ENCODE peak calls at places on chromosomes 11 and 22, in four cellular contexts. E is HEK293T, U is K562, X is HepG2. N is an unnamed sample.

GRCh38 chr11:86596861-86597632 is 75.4 kb downstream of the ME3 start:
- DNase-seq in U (no peak), E (no peak), X (no peak), N (no peak)

GRCh38 chr22:39503590-39503989 is 1.5 kb downstream of the MIEF1 start:
- DNase-seq in E (no peak), X (no peak), U (no peak), N (no peak)

GRCh38 chr11:74583024-74583624 is 9.3 kb upstream of the POLD3 start:
- DNase-seq in E (no peak), U (no peak), X (no peak), N (no peak)

GRCh38 chr22:45180280-45180679 is 16.6 kb downstream of the NUP50 start:
- DNase-seq in E (no peak), U (no peak), X (no peak), N (no peak)

GRCh38 chr22:19175602-19176174 is 2.8 kb downstream of the SLC25A1 start:
- DNase-seq in E (no peak), X (no peak), U (no peak), N (no peak)

GRCh38 chr22:39242809-39243442 is 1.9 kb downstream of the PDGFB start:
- DNase-seq in U (peak), E (no peak), X (peak), N (peak)

GRCh38 chr22:24189249-24190158 is 8.2 kb downstream of the SUSD2 start:
- DNase-seq in X (peak), U (peak), E (peak), N (peak)

GRCh38 chr22:40323681-40324083 is 22.6 kb upstream of the ADSL start:
- DNase-seq in E (no peak), X (no peak), U (no peak), N (no peak)

GRCh38 chr22:21802056-21802455 is 65.4 kb downstream of the MAPK1 start:
- DNase-seq in U (peak), E (no peak), X (no peak), N (no peak)

GRCh38 chr11:3152471-3153110 is 12.5 kb downstream of the OSBPL5 start:
- DNase-seq in E (no peak), X (no peak), U (no peak), N (no peak)

GRCh38 chr11:10307022-10307410 is 2.1 kb downstream of the ADM start:
- DNase-seq in U (no peak), X (peak), E (no peak), N (no peak)

GRCh38 chr11:84795698-84796097 is 831.4 kb downstream of the DLG2 start:
- DNase-seq in X (no peak), E (no peak), U (no peak), N (no peak)

GRCh38 chr11:63635762-63636465 is 21.7 kb upstream of the PLAAT3 start:
- DNase-seq in U (peak), E (peak), X (peak), N (peak)

GRCh38 chr11:57798905-57799559 is 37.4 kb downstream of the CTNND1 start:
- DNase-seq in U (peak), E (no peak), X (peak), N (no peak)

GRCh38 chr11:94169516-94169915 is 40.9 kb downstream of the PANX1 start:
- DNase-seq in X (no peak), E (no peak), U (no peak), N (peak)

GRCh38 chr22:43118024-43118849 is 7.7 kb downstream of the BIK start:
- DNase-seq in E (no peak), X (peak), U (no peak), N (no peak)

GRCh38 chr11:30000986-30001385 is 15.8 kb downstream of the KCNA4 start:
- DNase-seq in X (no peak), U (no peak), E (no peak), N (no peak)

GRCh38 chr11:3970101-3970500 is 114.6 kb downstream of the STIM1 start:
- DNase-seq in U (no peak), X (no peak), E (no peak), N (no peak)

GRCh38 chr11:60914620-60915249 is 777 bp downstream of the TMEM109 start:
- DNase-seq in U (peak), X (no peak), E (peak), N (no peak)

GRCh38 chr11:69293819-69294505 is at the start of gene MYEOV:
- DNase-seq in E (peak), X (peak), U (peak), N (peak)

GRCh38 chr22:43191831-43192230 is 4.9 kb upstream of the TTLL12 start:
- DNase-seq in E (no peak), X (no peak), U (no peak), N (no peak)

GRCh38 chr11:64266339-64266738 is 15.0 kb downstream of the PLCB3 start:
- DNase-seq in X (no peak), U (no peak), E (no peak), N (no peak)

GRCh38 chr11:102451693-102452460 is 688 bp downstream of the TMEM123 start:
- DNase-seq in X (peak), U (peak), E (peak), N (peak)

GRCh38 chr11:86708671-86709070 is 36.3 kb upstream of the ME3 start:
- DNase-seq in E (no peak), X (no peak), U (no peak), N (no peak)

GRCh38 chr11:27408231-27408630 is 45.2 kb upstream of the CCDC34 start:
- DNase-seq in U (no peak), E (no peak), X (no peak), N (no peak)

GRCh38 chr11:3159296-3160190 is 5.6 kb downstream of the OSBPL5 start:
- DNase-seq in U (no peak), X (no peak), E (no peak), N (peak)

GRCh38 chr11:48005133-48005532 is 24.8 kb downstream of the PTPRJ start:
- DNase-seq in U (no peak), E (no peak), X (no peak), N (no peak)

GRCh38 chr11:65722261-65722660 is 1.7 kb upstream of the RNASEH2C start:
- DNase-seq in E (no peak), U (no peak), X (no peak), N (no peak)

GRCh38 chr22:48889887-48890692 is 937.6 kb downstream of the BRD1 start:
- DNase-seq in U (no peak), E (no peak), X (no peak), N (no peak)

GRCh38 chr22:46619830-46620501 is at the start of gene GRAMD4:
- DNase-seq in U (peak), X (peak), E (no peak), N (no peak)
- TF ChIP-seq ELF4 in U (no peak), X (no peak), E (no peak), N (no peak)

GRCh38 chr22:31899661-31900060 is 44.7 kb upstream of the YWHAH start:
- DNase-seq in U (no peak), X (no peak), E (no peak), N (no peak)

GRCh38 chr22:31898406-31898805 is 45.9 kb upstream of the YWHAH start:
- DNase-seq in E (no peak), X (no peak), U (no peak), N (no peak)

GRCh38 chr22:31898911-31899310 is 45.4 kb upstream of the YWHAH start:
- DNase-seq in X (no peak), U (no peak), E (no peak), N (no peak)

GRCh38 chr22:31896472-31896871 is 47.9 kb upstream of the YWHAH start:
- DNase-seq in U (peak), E (no peak), X (no peak), N (no peak)

GRCh38 chr22:31897842-31898241 is 46.5 kb upstream of the YWHAH start:
- DNase-seq in U (no peak), E (no peak), X (no peak), N (no peak)
- TF ChIP-seq ELF4 in U (no peak), E (no peak), X (no peak), N (no peak)

GRCh38 chr22:46897246-46897623 is 134.8 kb downstream of the TBC1D22A start:
- DNase-seq in E (no peak), X (no peak), U (no peak), N (no peak)
- TF ChIP-seq ELF4 in E (no peak), X (no peak), U (no peak), N (no peak)

DNA sequence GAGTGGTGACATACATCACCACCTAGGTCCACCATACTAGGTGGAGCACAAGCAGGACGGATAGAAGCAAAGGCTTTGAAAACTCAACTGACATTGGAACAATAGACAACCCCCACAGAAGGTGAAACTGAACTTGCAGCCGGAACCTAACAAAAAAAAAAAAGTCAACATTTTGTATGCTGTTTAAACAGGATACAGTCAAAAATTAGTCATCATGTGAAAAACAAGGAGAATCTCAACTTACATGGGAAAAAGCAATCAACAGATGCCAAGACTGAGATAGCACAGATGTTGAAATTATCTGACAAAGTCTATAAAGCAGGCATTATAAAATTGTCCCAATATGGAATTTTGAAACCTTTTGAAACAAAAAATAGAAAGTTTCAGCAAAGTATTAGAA is 123.9 kb downstream of the RAB38 start:
- DNase-seq in E (no peak), X (peak), U (no peak), N (no peak)
- TF ChIP-seq ELF4 in E (no peak), X (no peak), U (no peak), N (no peak)

GRCh38 chr22:32789797-32790620 is 11.5 kb upstream of the TIMP3 start:
- DNase-seq in X (peak), U (no peak), E (no peak), N (no peak)
- TF ChIP-seq ELF4 in X (no peak), U (no peak), E (no peak), N (no peak)